ENCODE peak calls at places on chromosomes 13 and 19, in four cellular contexts. E is NCI-H2081, Q is Caco-2, I is GM03348. K is an unnamed sample.

GRCh38 chr13:108549989-108550388 is 79.4 kb upstream of the MYO16 start:
- DNase-seq in Q (no peak), E (no peak), I (no peak), K (no peak)

GRCh38 chr13:51910508-51910907 is 48.7 kb downstream of the CCDC70 start:
- DNase-seq in Q (no peak), E (no peak), I (no peak), K (no peak)

GRCh38 chr19:57947088-57947418 is 453 bp downstream of the ZNF256 start:
- DNase-seq in I (peak; percentile 7), E (no peak), Q (no peak), K (no peak)

GRCh38 chr19:38464421-38465082 is 31.1 kb downstream of the RYR1 start:
- DNase-seq in E (no peak), I (no peak), Q (no peak), K (no peak)

GRCh38 chr19:48926909-48927308 is 6.6 kb upstream of the DHDH start:
- DNase-seq in E (no peak), I (peak; percentile 85), Q (no peak), K (peak; percentile 93)

GRCh38 chr19:7970716-7971448 is 27.4 kb upstream of the TIMM44 start:
- DNase-seq in Q (peak; percentile 68), I (peak; percentile 69), E (no peak), K (peak; percentile 64)

GRCh38 chr13:23928985-23929384 is 31.7 kb upstream of the C1QTNF9B start:
- DNase-seq in E (no peak), Q (no peak), I (peak; percentile 68), K (peak; percentile 60)

GRCh38 chr19:1355974-1356865 is 27.5 kb upstream of the NDUFS7 start:
- DNase-seq in E (peak; percentile 27), Q (no peak), I (no peak), K (no peak)

GRCh38 chr13:102659168-102659713 is 35.6 kb downstream of the METTL21C start:
- DNase-seq in E (no peak), Q (no peak), I (no peak), K (no peak)

GRCh38 chr13:41562083-41562482 is 104.7 kb downstream of the RGCC start:
- DNase-seq in E (no peak), Q (no peak), I (peak; percentile 82), K (peak; percentile 89)

GRCh38 chr13:38264363-38265134 is 85.1 kb upstream of the UFM1 start:
- DNase-seq in E (peak; percentile 51), I (no peak), Q (no peak), K (no peak)

GRCh38 chr13:44768775-44769578 is 192.8 kb upstream of the TSC22D1 start:
- DNase-seq in Q (peak; percentile 11), E (no peak), I (peak; percentile 67), K (peak; percentile 17)

GRCh38 chr13:37029617-37030016 is 29.0 kb downstream of the EXOSC8 start:
- DNase-seq in I (peak; percentile 38), E (no peak), Q (no peak), K (peak; percentile 71)

GRCh38 chr13:110826861-110827672 is 87.8 kb downstream of the ANKRD10 start:
- DNase-seq in Q (no peak), I (no peak), E (peak; percentile 43), K (no peak)

GRCh38 chr19:42281175-42282035 is 12.4 kb downstream of the CIC start:
- DNase-seq in E (peak; percentile 91), Q (peak; percentile 47), I (no peak), K (peak; percentile 69)

GRCh38 chr13:46388308-46388707 is 1.3 kb upstream of the RUBCNL start:
- DNase-seq in I (no peak), Q (no peak), E (no peak), K (no peak)

GRCh38 chr13:72186730-72187422 is 319.9 kb upstream of the DACH1 start:
- DNase-seq in Q (no peak), E (no peak), I (no peak), K (no peak)

GRCh38 chr13:26787961-26788360 is 27.4 kb upstream of the GPR12 start:
- DNase-seq in E (no peak), Q (no peak), I (no peak), K (no peak)

GRCh38 chr13:51797664-51798488 is 6.1 kb downstream of the DHRS12 start:
- DNase-seq in E (peak; percentile 83), Q (peak; percentile 68), I (peak; percentile 13), K (peak; percentile 63)

GRCh38 chr13:109784590-109785140 is 1.7 kb downstream of the IRS2 start:
- DNase-seq in E (peak; percentile 64), I (peak; percentile 87), Q (peak; percentile 90), K (peak; percentile 89)

GRCh38 chr19:4139614-4140236 is 13.7 kb upstream of the CREB3L3 start:
- DNase-seq in E (peak; percentile 54), I (peak; percentile 84), Q (peak; percentile 86), K (peak; percentile 72)

GRCh38 chr19:14375055-14375581 is 6.1 kb upstream of the ADGRE5 start:
- DNase-seq in Q (no peak), I (no peak), E (no peak), K (no peak)

GRCh38 chr13:34294483-34295129 is 476.7 kb downstream of the RFC3 start:
- DNase-seq in E (no peak), Q (no peak), I (peak; percentile 17), K (no peak)

GRCh38 chr13:38821753-38822551 is 135.1 kb downstream of the FREM2 start:
- DNase-seq in E (no peak), I (no peak), Q (no peak), K (no peak)

GRCh38 chr19:27740396-27740795 is 1472.6 kb downstream of the UQCRFS1 start:
- DNase-seq in Q (no peak), I (no peak), E (no peak), K (no peak)

GRCh38 chr13:26226209-26226608 is 4.1 kb upstream of the RNF6 start:
- DNase-seq in E (no peak), Q (no peak), I (no peak), K (no peak)

GRCh38 chr19:33064778-33065550 is at the start of gene RHPN2:
- DNase-seq in E (peak; percentile 63), Q (peak; percentile 87), I (peak; percentile 96), K (peak; percentile 91)

GRCh38 chr19:58575183-58576041 is 2.3 kb upstream of the MZF1 start:
- DNase-seq in E (no peak), Q (peak; percentile 93), I (peak; percentile 92), K (peak; percentile 96)

GRCh38 chr13:25118371-25118770 is 22.4 kb downstream of the PABPC3 start:
- DNase-seq in E (no peak), Q (no peak), I (no peak), K (no peak)

GRCh38 chr13:97242755-97243497 is 20.8 kb downstream of the MBNL2 start:
- DNase-seq in E (no peak), Q (no peak), I (no peak), K (no peak)

GRCh38 chr19:53333071-53333465 is 481 bp upstream of the ZNF845 start:
- DNase-seq in E (peak; percentile 32), I (peak; percentile 46), Q (peak; percentile 56), K (peak; percentile 68)

GRCh38 chr19:5222821-5223321 is 117.7 kb downstream of the PTPRS start:
- DNase-seq in I (no peak), E (no peak), Q (no peak), K (no peak)

GRCh38 chr19:48608798-48609263 is 2.3 kb downstream of the SPACA4 start:
- DNase-seq in E (peak; percentile 58), I (peak; percentile 74), Q (peak; percentile 70), K (peak; percentile 40)

GRCh38 chr19:30608471-30608870 is 236.3 kb downstream of the ZNF536 start:
- DNase-seq in Q (no peak), E (no peak), I (no peak), K (no peak)